ENCODE peak calls at places on chromosome 2, in eight cellular contexts. F, D, K, C, Y, J, T and W are unnamed samples.

GRCh38 chr2:189569295-189569925 is 11.2 kb downstream of the SLC40A1 start:
- DNase-seq in F (no peak), D (peak; percentile 34), K (no peak), C (no peak), Y (no peak), J (peak; percentile 41), T (no peak), W (no peak)

GRCh38 chr2:157825885-157826284 is 50.2 kb downstream of the ACVR1 start:
- DNase-seq in F (peak; percentile 42), D (peak; percentile 54), K (peak; percentile 58), C (peak; percentile 64), Y (no peak), J (no peak), T (no peak), W (no peak)

GRCh38 chr2:100413586-100413985 is 3.9 kb downstream of the CHST10 start:
- DNase-seq in F (no peak), D (no peak), K (no peak), C (no peak), Y (no peak), J (no peak), T (no peak), W (no peak)

GRCh38 chr2:84939426-84940087 is 31.4 kb upstream of the KCMF1 start:
- DNase-seq in F (peak; percentile 45), D (no peak), K (no peak), C (no peak), Y (peak; percentile 60), J (no peak), T (no peak), W (no peak)

GRCh38 chr2:119149611-119150010 is 8.9 kb downstream of the C1QL2 start:
- DNase-seq in F (no peak), D (no peak), K (no peak), C (no peak), Y (no peak), J (no peak), T (no peak), W (no peak)

GRCh38 chr2:33275689-33276444 is 200.6 kb upstream of the RASGRP3 start:
- DNase-seq in F (peak; percentile 38), D (peak; percentile 96), K (peak; percentile 37), C (peak; percentile 52), Y (no peak), J (peak; percentile 97), T (peak; percentile 29), W (no peak)

GRCh38 chr2:236781933-236782788 is 212.5 kb downstream of the ACKR3 start:
- DNase-seq in F (no peak), D (no peak), K (no peak), C (no peak), Y (no peak), J (no peak), T (no peak), W (no peak)

GRCh38 chr2:188303363-188304031 is 11.8 kb downstream of the GULP1 start:
- DNase-seq in F (no peak), D (peak; percentile 71), K (peak; percentile 73), C (no peak), Y (no peak), J (peak; percentile 87), T (no peak), W (no peak)

GRCh38 chr2:133296396-133296795 is 271.9 kb downstream of the NCKAP5 start:
- DNase-seq in F (no peak), D (peak; percentile 30), K (no peak), C (no peak), Y (no peak), J (no peak), T (no peak), W (no peak)

GRCh38 chr2:188295067-188295685 is 3.5 kb downstream of the GULP1 start:
- DNase-seq in F (no peak), D (no peak), K (no peak), C (no peak), Y (no peak), J (no peak), T (no peak), W (no peak)

GRCh38 chr2:80340022-80340421 is 35.5 kb upstream of the LRRTM1 start:
- DNase-seq in F (no peak), D (no peak), K (no peak), C (no peak), Y (no peak), J (no peak), T (no peak), W (no peak)

GRCh38 chr2:219448776-219449476 is 14.3 kb downstream of the SPEG start:
- DNase-seq in F (no peak), D (no peak), K (no peak), C (no peak), Y (no peak), J (no peak), T (no peak), W (no peak)
- H3K4me1 ChIP-seq in F (no peaks in the 10 kb centered on the region), D (peaks cover 36% of the 10 kb centered on the region), K (peaks cover 10% of the 10 kb centered on the region), C (peaks cover 54% of the 10 kb centered on the region), Y (no peaks in the 10 kb centered on the region), J (peaks cover 24% of the 10 kb centered on the region), T (no peaks in the 10 kb centered on the region), W (no peaks in the 10 kb centered on the region)

GRCh38 chr2:43905871-43906270 is 67.1 kb downstream of the ABCG8 start:
- DNase-seq in F (no peak), D (no peak), K (no peak), C (no peak), Y (no peak), J (peak; percentile 80), T (no peak), W (no peak)

GRCh38 chr2:43899589-43899988 is 60.8 kb downstream of the ABCG8 start:
- DNase-seq in F (no peak), D (peak; percentile 60), K (no peak), C (no peak), Y (no peak), J (no peak), T (no peak), W (no peak)

GRCh38 chr2:43906448-43907122 is 67.8 kb downstream of the ABCG8 start:
- DNase-seq in F (no peak), D (no peak), K (no peak), C (no peak), Y (no peak), J (no peak), T (no peak), W (no peak)

DNA sequence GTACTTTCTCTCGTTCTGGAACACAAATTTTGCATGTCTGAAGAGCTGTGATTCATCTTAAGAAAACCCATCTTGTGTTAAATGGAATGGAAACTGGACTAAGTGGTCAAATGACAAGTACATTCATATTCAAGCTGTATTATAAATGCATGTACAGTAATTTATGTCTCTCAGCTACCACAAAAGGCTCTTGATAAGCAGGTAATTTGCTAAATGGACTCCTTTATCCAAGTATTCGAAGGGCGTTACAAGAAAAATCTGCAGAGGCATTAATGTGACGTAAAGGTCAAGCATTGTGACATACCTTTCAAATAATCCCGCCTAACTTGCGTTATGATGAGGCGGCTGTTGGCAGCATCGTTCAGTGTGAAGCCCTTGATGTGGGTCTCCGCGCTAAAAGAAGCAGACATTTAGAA is 66.6 kb downstream of the ABCG8 start:
- DNase-seq in F (no peak), D (no peak), K (peak; percentile 7), C (no peak), Y (no peak), J (peak; percentile 96), T (no peak), W (no peak)
- H3K4me3 ChIP-seq in F (no peak overlapping the region), D (no peak overlapping the region), K (no peak overlapping the region), C (no peak overlapping the region), Y (no peak overlapping the region), J (no peak overlapping the region), T (no peak overlapping the region), W (no peak overlapping the region)

GRCh38 chr2:201432551-201433388 is 18.5 kb downstream of the TRAK2 start:
- DNase-seq in F (no peak), D (peak; percentile 66), K (peak; percentile 70), C (no peak), Y (no peak), J (peak; percentile 59), T (peak; percentile 36), W (no peak)
- H3K27ac ChIP-seq in F (peak overlapping the region; percentile 60), D (peak overlapping the region; percentile 88), K (peak overlapping the region; percentile 87), C (peak overlapping the region; percentile 50), Y (peak overlapping the region; percentile 38), J (peak overlapping the region; percentile 8), T (peak overlapping the region; percentile 75), W (peak overlapping the region; percentile 28)

DNA sequence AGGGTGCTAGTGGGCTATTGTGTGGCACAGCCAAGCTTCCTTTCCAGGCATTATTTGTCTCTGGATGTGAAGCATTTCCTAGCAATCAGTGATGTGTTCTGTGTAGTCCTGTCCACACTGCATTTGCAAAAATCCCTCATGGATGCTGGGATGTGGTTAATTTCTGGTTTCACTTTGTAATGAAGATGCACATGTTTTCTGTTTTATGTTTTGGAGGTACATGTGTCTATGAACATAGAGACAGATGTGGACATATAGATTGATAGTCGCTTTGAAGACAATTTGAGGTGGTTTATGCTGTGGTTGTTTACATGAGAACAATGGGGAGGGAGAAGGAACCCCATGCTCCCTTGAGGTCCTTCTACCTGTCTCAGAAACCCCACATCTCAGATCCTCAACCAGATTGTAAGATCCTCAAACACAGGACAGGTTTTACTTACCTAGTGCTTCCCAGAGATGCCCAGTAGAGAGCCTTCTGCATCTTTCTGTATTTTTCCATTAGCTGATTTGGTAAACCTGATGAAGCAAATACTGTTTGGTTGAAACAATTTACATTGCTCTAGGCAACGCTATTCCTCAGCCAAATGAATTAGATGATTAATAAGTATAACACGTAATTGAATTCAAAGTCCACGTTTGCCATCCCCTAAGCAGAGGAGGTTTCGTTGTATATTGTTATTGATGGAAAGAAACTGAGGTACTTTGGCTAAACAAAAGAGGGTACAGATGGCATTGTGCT is 204.4 kb downstream of the SPP2 start:
- DNase-seq in F (no peak), D (no peak), K (no peak), C (no peak), Y (no peak), J (peak; percentile 78), T (no peak), W (no peak)
- H3K4me1 ChIP-seq in F (no peaks in the 10 kb centered on the region), D (peaks cover 22% of the 10 kb centered on the region), K (no peaks in the 10 kb centered on the region), C (no peaks in the 10 kb centered on the region), Y (no peaks in the 10 kb centered on the region), J (peaks cover 20% of the 10 kb centered on the region), T (no peaks in the 10 kb centered on the region), W (no peaks in the 10 kb centered on the region)

GRCh38 chr2:219434718-219435525 is at the start of gene SPEG:
- DNase-seq in F (no peak), D (no peak), K (no peak), C (peak; percentile 62), Y (no peak), J (peak; percentile 23), T (no peak), W (no peak)
- H3K4me3 ChIP-seq in F (no peak within 1 kb of the TSS), D (no peak within 1 kb of the TSS), K (no peak within 1 kb of the TSS), C (peak within 1 kb of the TSS; percentile 78), Y (no peak within 1 kb of the TSS), J (no peak within 1 kb of the TSS), T (peak within 1 kb of the TSS; percentile 22), W (peak within 1 kb of the TSS; percentile 5)

DNA sequence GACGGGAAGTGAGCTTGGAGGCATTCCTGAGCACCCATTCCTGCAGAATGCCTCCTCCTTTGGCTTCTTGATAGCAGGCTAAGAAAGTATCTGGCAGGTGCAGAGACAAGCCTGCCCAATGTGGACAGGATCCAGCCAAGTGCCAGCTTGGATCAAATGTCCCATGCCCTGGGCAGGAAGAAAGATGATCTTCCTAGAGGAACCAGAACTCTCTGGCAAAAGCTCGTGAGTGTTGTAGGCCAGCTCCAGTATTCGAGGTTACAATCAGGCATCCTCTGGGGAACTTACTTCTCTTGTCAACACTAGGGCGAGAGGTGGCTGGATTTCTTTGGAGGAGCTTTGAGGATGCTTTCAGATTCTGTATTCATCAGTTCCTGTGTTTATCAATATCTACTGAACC is 29.9 kb upstream of the PDIA6 start:
- DNase-seq in F (no peak), D (no peak), K (no peak), C (peak; percentile 53), Y (no peak), J (no peak), T (no peak), W (no peak)
- H3K27ac ChIP-seq in F (no peak overlapping the region), D (no peak overlapping the region), K (no peak overlapping the region), C (peak overlapping the region; percentile 94), Y (no peak overlapping the region), J (no peak overlapping the region), T (no peak overlapping the region), W (no peak overlapping the region)